ENCODE peak calls at places on chromosomes 4 and X, in nine cellular contexts. D is GM12878, B is esophagus muscularis mucosa, V is heart left ventricle, K is pancreas, E is testis, C is astrocyte, A is transverse colon, W is A549. X is an unnamed sample. For H3K4me1, the result is how much of the 10 kb centered on the place peaks cover.

GRCh38 chr4:94395541-94395940 is 52.9 kb upstream of the HPGDS start:
- DNase-seq in D (no peak), B (no peak), V (no peak), K (no peak), E (no peak), C (peak), A (no peak), W (no peak), X (no peak)

GRCh38 chr4:94507708-94508107 is 56.0 kb downstream of the PDLIM5 start:
- DNase-seq in D (no peak), B (no peak), V (peak), K (no peak), E (no peak), C (peak), A (peak), W (peak), X (no peak)

GRCh38 chr4:169377367-169377766 is 106.6 kb upstream of the SH3RF1 start:
- DNase-seq in D (no peak), B (no peak), V (no peak), K (no peak), E (no peak), C (no peak), A (no peak), W (no peak), X (no peak)

GRCh38 chr4:123453006-123453685 is 56.6 kb downstream of the SPRY1 start:
- DNase-seq in D (no peak), B (no peak), V (no peak), K (no peak), E (no peak), C (peak), A (no peak), W (no peak), X (no peak)

GRCh38 chr4:71229477-71230257 is 109.2 kb upstream of the SLC4A4 start:
- DNase-seq in D (no peak), B (no peak), V (peak), K (no peak), E (peak), C (peak), A (peak), W (peak), X (no peak)

GRCh38 chr4:2299794-2300193 is 37.9 kb upstream of the MXD4 start:
- DNase-seq in D (no peak), B (no peak), V (no peak), K (no peak), E (no peak), C (no peak), A (no peak), W (no peak), X (no peak)

GRCh38 chr4:138761638-138762205 is 253.9 kb upstream of the NOCT start:
- DNase-seq in D (no peak), B (no peak), V (no peak), K (no peak), E (no peak), C (peak), A (no peak), W (no peak), X (no peak)

GRCh38 chrX:102651242-102651967 is at the start of gene GPRASP1:
- DNase-seq in D (no peak), B (peak), V (peak), K (peak), E (peak), C (peak), A (peak), W (no peak), X (peak)

GRCh38 chr4:99058228-99058627 is 30.4 kb downstream of the ADH5 start:
- DNase-seq in D (no peak), B (no peak), V (peak), K (no peak), E (no peak), C (no peak), A (no peak), W (no peak), X (no peak)

GRCh38 chrX:38233891-38234807 is 13.5 kb upstream of the SRPX start:
- DNase-seq in D (no peak), B (no peak), V (no peak), K (no peak), E (peak), C (peak), A (no peak), W (peak), X (no peak)

GRCh38 chr4:18571252-18571885 is 549.8 kb upstream of the LCORL start:
- DNase-seq in D (no peak), B (no peak), V (no peak), K (no peak), E (no peak), C (no peak), A (no peak), W (no peak), X (no peak)

GRCh38 chr4:16591867-16592266 is 306.6 kb downstream of the LDB2 start:
- DNase-seq in D (no peak), B (no peak), V (peak), K (no peak), E (peak), C (no peak), A (no peak), W (no peak), X (no peak)

GRCh38 chrX:107658660-107659059 is 30.4 kb downstream of the PRPS1 start:
- DNase-seq in D (no peak), B (no peak), V (no peak), K (no peak), E (no peak), C (no peak), A (no peak), W (no peak), X (no peak)

GRCh38 chr4:186699298-186699697 is 24.4 kb downstream of the FAT1 start:
- DNase-seq in D (no peak), B (no peak), V (no peak), K (no peak), E (peak), C (no peak), A (no peak), W (no peak), X (no peak)

GRCh38 chr4:16693040-16693506 is 205.4 kb downstream of the LDB2 start:
- DNase-seq in D (no peak), B (no peak), V (peak), K (no peak), E (peak), C (no peak), A (peak), W (no peak), X (peak)

GRCh38 chrX:41334866-41335589 is 1.1 kb downstream of the DDX3X start:
- DNase-seq in D (no peak), B (peak), V (peak), K (peak), E (peak), C (no peak), A (peak), W (peak), X (peak)

GRCh38 chr4:61786226-61786625 is 586.1 kb downstream of the ADGRL3 start:
- DNase-seq in D (no peak), B (no peak), V (no peak), K (no peak), E (no peak), C (no peak), A (no peak), W (no peak), X (no peak)

GRCh38 chrX:43456906-43457305 is 199.2 kb upstream of the MAOA start:
- DNase-seq in D (no peak), B (no peak), V (no peak), K (no peak), E (no peak), C (no peak), A (no peak), W (no peak), X (no peak)

GRCh38 chr4:15100994-15101695 is 98.9 kb downstream of the CPEB2 start:
- DNase-seq in D (no peak), B (no peak), V (no peak), K (no peak), E (no peak), C (peak), A (no peak), W (no peak), X (no peak)

GRCh38 chrX:8731579-8732395 is at the start of gene ANOS1:
- DNase-seq in D (no peak), B (no peak), V (peak), K (peak), E (peak), C (peak), A (no peak), W (peak), X (peak)

GRCh38 chr4:20618010-20618409 is 82.2 kb upstream of the PACRGL start:
- DNase-seq in D (no peak), B (no peak), V (peak), K (peak), E (peak), C (no peak), A (peak), W (no peak), X (peak)

GRCh38 chr4:83217721-83218522 is 66.7 kb downstream of the COQ2 start:
- DNase-seq in D (peak), B (peak), V (no peak), K (no peak), E (no peak), C (no peak), A (peak), W (no peak), X (no peak)

GRCh38 chr4:17092990-17093880 is 194.8 kb upstream of the LDB2 start:
- DNase-seq in D (peak), B (peak), V (no peak), K (no peak), E (no peak), C (no peak), A (no peak), W (no peak), X (no peak)

GRCh38 chrX:129522184-129523059 is 868 bp downstream of the SMARCA1 start:
- DNase-seq in D (no peak), B (no peak), V (peak), K (peak), E (peak), C (peak), A (peak), W (peak), X (peak)

GRCh38 chrX:138794285-138794684 is 82.8 kb upstream of the FGF13 start:
- DNase-seq in D (no peak), B (no peak), V (no peak), K (no peak), E (no peak), C (no peak), A (no peak), W (no peak), X (no peak)

GRCh38 chrX:71990518-71990917 is 79.9 kb downstream of the NHSL2 start:
- DNase-seq in D (no peak), B (no peak), V (no peak), K (no peak), E (no peak), C (no peak), A (no peak), W (no peak), X (no peak)

GRCh38 chrX:71993371-71993770 is 82.7 kb downstream of the NHSL2 start:
- DNase-seq in D (no peak), B (no peak), V (no peak), K (no peak), E (no peak), C (no peak), A (no peak), W (no peak), X (no peak)

GRCh38 chrX:71991164-71991563 is 80.5 kb downstream of the NHSL2 start:
- DNase-seq in D (no peak), B (no peak), V (no peak), K (no peak), E (no peak), C (no peak), A (no peak), W (no peak), X (no peak)

GRCh38 chrX:71994601-71995000 is 84.0 kb downstream of the NHSL2 start:
- DNase-seq in D (no peak), B (no peak), V (no peak), K (no peak), E (no peak), C (no peak), A (no peak), W (no peak), X (no peak)

DNA sequence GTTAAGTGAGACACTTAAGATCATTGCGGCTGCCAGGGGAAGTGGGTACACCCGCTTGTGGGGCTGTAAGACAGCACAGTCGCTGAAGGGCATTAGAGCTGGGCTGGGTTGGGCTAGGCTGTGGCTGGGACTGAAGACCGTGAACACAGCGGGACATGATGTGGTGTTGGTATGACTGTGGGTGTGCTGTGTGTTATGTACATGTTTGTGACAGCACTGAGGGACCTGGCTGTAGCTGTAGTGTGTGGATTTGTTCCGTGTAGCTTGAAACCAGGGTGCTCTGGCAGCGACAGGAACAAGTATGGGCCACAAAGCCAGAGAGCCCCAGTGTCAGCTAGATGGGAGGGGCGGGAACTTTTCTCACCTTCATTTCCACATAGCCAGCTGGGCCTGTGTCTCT is 82.1 kb downstream of the NHSL2 start:
- DNase-seq in D (no peak), B (peak), V (no peak), K (no peak), E (no peak), C (no peak), A (no peak), W (no peak), X (no peak)
- H3K4me1 ChIP-seq in D (under half), B (under half), V (under half), K (under half), E (under half), C (under half), A (under half), W (under half), X (under half)

GRCh38 chr4:143352052-143352451 is 15.4 kb downstream of the GAB1 start:
- DNase-seq in D (no peak), B (no peak), V (no peak), K (no peak), E (no peak), C (peak), A (peak), W (no peak), X (no peak)
- H3K4me1 ChIP-seq in D (under half), B (under half), V (under half), K (half or more), E (half or more), C (under half), A (under half), W (under half), X (under half)

DNA sequence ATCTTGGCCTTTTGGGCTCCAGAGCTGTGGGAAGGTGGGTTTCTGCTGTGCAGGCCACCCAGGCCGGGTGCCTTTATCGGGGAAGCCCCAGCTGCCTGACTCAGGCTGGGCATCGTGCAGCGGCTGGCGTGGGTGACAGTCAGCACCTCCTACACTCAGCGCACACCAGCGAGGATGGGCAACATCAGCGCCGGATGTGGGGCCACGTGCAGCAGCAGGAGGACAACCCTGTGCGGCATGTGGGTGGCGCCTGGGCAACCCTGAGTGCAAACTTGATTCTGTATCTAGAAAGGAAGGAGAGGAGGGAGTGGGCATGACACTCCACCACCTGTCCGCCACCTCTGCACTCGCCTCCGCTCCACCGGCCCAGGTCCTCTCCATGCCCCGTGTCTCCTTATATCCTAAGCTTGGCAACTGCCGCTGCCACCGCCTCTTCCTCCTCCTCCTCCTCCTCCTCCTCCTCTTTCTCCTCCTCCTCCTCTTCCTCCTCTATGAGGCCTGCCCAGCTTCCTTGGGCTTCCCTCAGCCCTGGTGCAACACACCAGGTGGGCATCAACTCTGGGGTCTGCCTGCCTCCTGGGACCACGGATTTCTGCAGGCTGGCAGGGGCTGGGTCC is 107.4 kb upstream of the AFAP1 start:
- DNase-seq in D (no peak), B (no peak), V (no peak), K (no peak), E (no peak), C (no peak), A (no peak), W (no peak), X (no peak)
- H3K4me1 ChIP-seq in D (under half), B (under half), V (under half), K (under half), E (under half), C (under half), A (under half), W (under half), X (under half)

DNA sequence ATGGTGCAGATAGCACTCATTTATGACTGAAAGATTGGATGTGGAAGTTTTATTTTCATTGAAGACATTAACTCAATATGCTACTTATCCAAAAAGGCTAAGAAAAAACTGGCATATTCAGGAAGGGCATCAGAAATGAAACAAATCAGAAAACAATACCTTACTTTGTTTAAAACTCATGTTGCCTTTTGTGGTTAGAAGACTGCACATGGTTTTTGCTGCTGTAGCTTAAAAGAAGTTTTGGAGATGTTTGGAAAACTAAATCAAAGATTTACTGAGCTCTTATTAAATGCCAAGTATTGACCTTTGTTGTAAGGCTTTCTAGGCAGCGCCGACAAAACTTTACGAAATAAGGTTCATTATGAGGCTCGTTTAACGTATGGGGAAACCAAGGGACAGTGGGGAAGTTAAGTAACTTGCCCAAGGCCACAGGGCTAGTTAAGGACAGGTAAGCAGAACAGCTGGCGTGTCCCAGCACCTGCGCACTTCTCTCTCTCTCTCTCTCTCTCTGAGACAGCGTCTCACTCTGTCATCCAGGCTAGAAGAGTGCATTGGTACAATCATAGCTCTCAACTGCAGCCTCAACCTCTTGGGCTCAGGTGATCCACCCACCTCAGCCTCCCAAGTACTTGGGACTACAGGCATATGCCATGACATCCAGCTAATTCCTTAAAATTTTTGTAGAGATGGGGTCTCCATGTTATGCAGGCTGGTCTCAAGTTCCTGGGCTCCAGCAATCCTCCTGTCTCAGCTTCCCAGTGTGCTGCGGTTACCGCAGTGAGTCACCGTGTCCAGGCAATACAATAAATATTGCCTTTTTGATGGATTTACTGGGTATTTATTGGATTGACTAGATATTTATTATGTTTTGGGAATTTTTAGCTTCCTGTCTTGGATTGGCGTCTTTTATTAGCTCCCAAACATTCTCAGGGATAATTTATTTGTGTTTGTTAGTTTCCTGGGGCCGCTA is 16.1 kb downstream of the LRP2BP start:
- DNase-seq in D (no peak), B (no peak), V (no peak), K (peak), E (no peak), C (no peak), A (no peak), W (no peak), X (no peak)
- H3K4me1 ChIP-seq in D (under half), B (under half), V (under half), K (under half), E (under half), C (under half), A (under half), W (under half), X (under half)

GRCh38 chr4:40309250-40309774 is 25.8 kb upstream of the CHRNA9 start:
- DNase-seq in D (peak), B (peak), V (peak), K (peak), E (peak), C (peak), A (peak), W (peak), X (peak)
- H3K4me1 ChIP-seq in D (half or more), B (under half), V (under half), K (under half), E (under half), C (under half), A (under half), W (under half), X (under half)

GRCh38 chr4:182913621-182914020 is 3.6 kb downstream of the DCTD start:
- DNase-seq in D (no peak), B (no peak), V (no peak), K (no peak), E (no peak), C (no peak), A (no peak), W (no peak), X (no peak)
- H3K4me1 ChIP-seq in D (under half), B (under half), V (under half), K (under half), E (under half), C (under half), A (under half), W (under half), X (under half)

DNA sequence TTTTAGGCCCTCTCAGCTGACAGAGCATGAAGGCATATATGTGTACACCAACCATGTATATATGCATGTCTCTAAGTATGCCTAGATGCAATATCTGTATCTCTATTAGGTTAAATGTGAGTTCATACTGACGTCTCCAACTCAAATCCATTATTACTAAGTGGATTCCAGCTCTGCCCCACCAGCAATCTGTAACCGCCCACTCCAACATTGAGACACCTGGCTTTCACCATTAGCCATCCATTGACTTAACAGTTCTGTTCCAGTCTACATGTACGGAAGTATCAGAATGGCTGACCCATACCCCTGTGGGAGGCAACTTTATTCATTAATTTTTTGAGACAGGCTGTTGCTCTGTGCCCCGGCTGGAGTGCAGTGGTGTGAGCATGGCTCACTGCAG is 15.0 kb upstream of the SH3TC1 start:
- DNase-seq in D (no peak), B (no peak), V (no peak), K (no peak), E (no peak), C (no peak), A (no peak), W (no peak), X (no peak)
- H3K4me1 ChIP-seq in D (under half), B (under half), V (under half), K (under half), E (under half), C (under half), A (under half), W (half or more), X (under half)

GRCh38 chr4:176238819-176239218 is 30.2 kb downstream of the ASB5 start:
- DNase-seq in D (no peak), B (no peak), V (no peak), K (no peak), E (no peak), C (peak), A (no peak), W (no peak), X (no peak)
- H3K4me1 ChIP-seq in D (under half), B (under half), V (under half), K (under half), E (under half), C (under half), A (under half), W (under half), X (under half)